ENCODE peak calls at places on chromosomes 13 and 19, in six cellular contexts. Z is K562, L is HEK293T, F is A549, H is HepG2, D is GM12878. C is an unnamed sample.

GRCh38 chr13:36763322-36763721 is 55.7 kb upstream of the RFXAP start:
- DNase-seq in F (no peak), L (no peak), H (no peak), Z (no peak), D (no peak), C (no peak)

GRCh38 chr13:28659611-28659970 is 661 bp downstream of the POMP start:
- DNase-seq in D (no peak), L (no peak), F (no peak), Z (peak), H (no peak), C (peak)

GRCh38 chr19:1173160-1173844 is 766 bp downstream of the SBNO2 start:
- DNase-seq in Z (peak), H (no peak), F (no peak), L (no peak), D (no peak), C (no peak)

GRCh38 chr19:46453661-46454060 is 17.7 kb downstream of the PNMA8A start:
- DNase-seq in H (no peak), D (no peak), F (no peak), L (no peak), Z (no peak), C (no peak)

GRCh38 chr13:60617863-60618733 is 221.1 kb downstream of the TDRD3 start:
- DNase-seq in D (no peak), L (peak), F (peak), H (peak), Z (peak), C (peak)

GRCh38 chr13:27969073-27969865 is at the start of gene CDX2:
- DNase-seq in Z (no peak), L (peak), F (peak), D (no peak), H (no peak), C (no peak)

GRCh38 chr19:18230941-18231734 is 4.9 kb upstream of the PDE4C start:
- DNase-seq in H (no peak), L (no peak), D (no peak), Z (peak), F (peak), C (no peak)

GRCh38 chr19:48470281-48470680 is 1.1 kb downstream of the CYTH2 start:
- DNase-seq in H (no peak), Z (no peak), L (no peak), F (no peak), D (no peak), C (no peak)

GRCh38 chr13:49444517-49445395 is 682 bp downstream of the SETDB2 start:
- DNase-seq in L (peak), D (peak), H (peak), Z (peak), F (peak), C (peak)

GRCh38 chr19:5690955-5691204 is 785 bp downstream of the RPL36 start:
- DNase-seq in Z (no peak), H (no peak), D (no peak), L (no peak), F (no peak), C (no peak)

GRCh38 chr13:99601535-99601934 is 100.3 kb downstream of the TM9SF2 start:
- DNase-seq in Z (no peak), D (no peak), F (no peak), L (no peak), H (no peak), C (no peak)

GRCh38 chr13:91668844-91669495 is 270.5 kb downstream of the GPC5 start:
- DNase-seq in F (no peak), D (no peak), Z (no peak), L (no peak), H (no peak), C (no peak)

GRCh38 chr13:72983085-72983768 is 75.6 kb upstream of the KLF5 start:
- DNase-seq in Z (no peak), L (no peak), H (peak), F (no peak), D (no peak), C (peak)

GRCh38 chr19:49407079-49407478 is 16.2 kb downstream of the PTH2 start:
- DNase-seq in Z (no peak), F (no peak), D (no peak), L (no peak), H (no peak), C (no peak)

GRCh38 chr13:75870397-75870801 is 234.3 kb downstream of the LMO7 start:
- DNase-seq in F (peak), D (no peak), H (no peak), Z (peak), L (peak), C (peak)

GRCh38 chr19:13033819-13034611 is 38.7 kb downstream of the NFIX start:
- DNase-seq in D (no peak), H (peak), Z (peak), L (peak), F (peak), C (peak)

GRCh38 chr19:48182434-48182833 is 12.0 kb downstream of the ZSWIM9 start:
- DNase-seq in H (no peak), Z (no peak), D (no peak), L (no peak), F (no peak), C (no peak)

GRCh38 chr13:91764527-91764926 is 366.1 kb downstream of the GPC5 start:
- DNase-seq in Z (no peak), D (peak), H (no peak), L (no peak), F (no peak), C (no peak)

GRCh38 chr13:66492479-66492878 is 737.7 kb downstream of the PCDH9 start:
- DNase-seq in D (no peak), F (peak), L (peak), H (peak), Z (peak), C (no peak)
- TF ChIP-seq BHLHE40 in D (no peak), F (no peak), L (no peak), H (no peak), Z (no peak), C (no peak)

DNA sequence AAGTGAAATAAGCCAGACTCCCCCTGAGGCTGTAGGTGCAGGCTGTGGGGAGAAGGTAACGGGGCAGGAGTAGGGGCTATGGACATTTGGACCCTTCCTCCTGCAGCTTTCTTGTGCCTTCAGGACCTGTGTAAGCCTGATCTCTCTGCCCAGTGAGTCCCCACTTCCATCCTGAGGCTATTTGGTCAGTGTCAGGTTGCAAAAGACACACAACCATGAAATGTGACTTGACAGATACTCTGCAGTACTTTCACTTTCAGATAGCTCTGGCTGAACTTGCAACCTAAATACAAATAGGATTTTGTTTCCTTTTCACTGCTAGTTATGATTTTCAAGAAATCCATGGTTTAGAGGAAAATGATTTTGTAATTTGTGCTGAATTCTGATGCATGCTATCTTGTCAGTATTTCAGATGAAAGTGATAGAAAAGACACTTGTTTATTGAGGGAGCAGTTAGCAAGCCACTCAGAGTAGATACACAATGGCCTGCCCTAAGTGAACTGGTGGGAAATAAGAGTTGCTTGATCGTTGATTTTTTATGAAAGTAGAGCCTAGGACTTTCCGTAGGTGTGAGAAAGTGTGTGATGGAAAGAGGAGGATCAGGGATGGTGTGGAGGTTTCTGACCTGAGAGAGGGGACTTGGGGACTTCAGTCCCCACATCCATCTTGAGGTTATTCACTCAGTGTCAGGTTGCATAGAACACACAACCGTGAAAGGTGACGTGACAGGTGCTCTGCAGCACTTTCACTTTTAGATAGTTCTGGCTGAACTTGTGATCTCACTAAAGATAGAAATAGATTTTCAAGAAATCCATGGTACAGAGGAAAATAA is 18.0 kb upstream of the EID2 start:
- DNase-seq in F (no peak), L (peak), Z (no peak), H (peak), D (peak), C (peak)
- TF ChIP-seq BHLHE40 in F (no peak), L (no peak), Z (no peak), H (no peak), D (peak), C (no peak)

DNA sequence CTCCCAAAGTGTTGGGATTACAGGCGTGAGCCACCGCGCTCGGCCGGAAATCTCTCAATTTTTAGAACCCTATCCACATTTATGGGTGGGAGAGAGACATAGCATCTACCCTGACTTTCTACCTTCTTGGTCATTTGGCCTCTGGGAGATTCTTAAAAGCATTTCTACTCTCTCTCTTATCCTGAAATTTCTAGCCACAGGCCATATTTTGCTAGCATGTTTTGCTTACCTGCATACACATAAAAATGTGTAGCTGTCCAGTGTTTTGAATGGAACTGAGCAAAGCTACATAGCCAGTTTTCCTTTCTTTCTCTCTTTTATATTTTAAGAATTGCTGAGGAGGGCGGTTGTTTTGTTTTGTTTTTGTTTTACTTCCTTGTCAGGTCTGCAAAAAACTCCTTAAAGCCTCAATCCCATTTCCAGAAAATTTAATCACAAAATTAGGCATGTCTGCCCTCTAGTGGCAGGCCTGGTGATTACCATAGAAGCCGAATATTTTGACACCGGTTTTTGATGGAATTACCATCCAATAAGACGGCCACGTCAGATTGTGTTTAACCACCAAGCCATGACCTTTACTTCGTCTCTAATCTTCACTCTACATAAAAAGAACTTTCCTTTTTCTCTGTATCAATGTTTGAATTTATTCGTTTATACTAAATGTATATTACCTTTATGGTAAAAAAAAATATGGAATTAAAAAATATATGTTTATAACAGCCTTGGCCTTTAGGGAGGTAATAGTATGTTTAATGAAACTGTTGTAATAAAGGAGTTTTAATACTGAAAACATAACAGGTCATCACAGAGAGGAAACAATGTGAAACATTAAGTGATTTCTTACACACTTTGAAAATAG is 34.4 kb upstream of the OXGR1 start:
- DNase-seq in H (peak), F (peak), D (no peak), Z (peak), L (peak), C (peak)
- TF ChIP-seq BHLHE40 in H (no peak), F (no peak), D (no peak), Z (no peak), L (no peak), C (no peak)

GRCh38 chr13:79796116-79796515 is 315.2 kb downstream of the NDFIP2 start:
- DNase-seq in Z (no peak), D (no peak), L (no peak), H (no peak), F (no peak), C (no peak)
- TF ChIP-seq BHLHE40 in Z (no peak), D (no peak), L (no peak), H (no peak), F (no peak), C (no peak)

GRCh38 chr13:77701305-77701704 is 3.8 kb downstream of the SLAIN1 start:
- DNase-seq in H (no peak), L (no peak), Z (no peak), D (no peak), F (no peak), C (no peak)

GRCh38 chr13:77699059-77699680 is 1.7 kb downstream of the SLAIN1 start:
- DNase-seq in H (no peak), L (no peak), Z (no peak), F (no peak), D (no peak), C (no peak)

GRCh38 chr13:77703426-77703825 is 5.9 kb downstream of the SLAIN1 start:
- DNase-seq in L (no peak), H (no peak), F (no peak), Z (no peak), D (no peak), C (no peak)

GRCh38 chr13:77698211-77699058 is 948 bp downstream of the SLAIN1 start:
- DNase-seq in F (no peak), L (peak), D (no peak), H (no peak), Z (no peak), C (no peak)

DNA sequence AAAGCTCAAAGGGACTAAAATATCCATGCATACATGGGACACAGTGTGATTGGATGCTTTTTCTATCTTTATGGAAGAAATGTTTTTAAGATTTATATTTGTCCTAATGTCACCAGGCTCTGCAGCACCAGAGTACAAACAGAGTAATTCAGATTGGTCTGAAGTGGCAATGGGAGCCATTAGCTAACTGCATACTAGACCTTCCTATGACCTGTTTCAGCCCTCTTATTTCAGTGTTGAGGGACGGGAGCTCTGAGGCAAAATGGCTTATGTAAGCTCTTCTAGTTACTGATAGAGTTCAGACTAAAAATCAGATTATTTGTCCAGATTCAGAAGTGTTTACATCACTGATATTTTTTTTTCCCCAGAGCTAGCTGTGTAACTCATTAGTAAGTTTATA is 4.9 kb downstream of the SLAIN1 start:
- DNase-seq in Z (no peak), D (no peak), L (no peak), F (no peak), H (no peak), C (no peak)
- TF ChIP-seq BHLHE40 in Z (no peak), D (no peak), L (no peak), F (no peak), H (no peak), C (no peak)

GRCh38 chr13:110716235-110716505 is 2.7 kb downstream of the ING1 start:
- DNase-seq in L (no peak), D (no peak), Z (peak), H (peak), F (peak), C (no peak)
- TF ChIP-seq BHLHE40 in L (no peak), D (no peak), Z (no peak), H (no peak), F (no peak), C (no peak)

GRCh38 chr13:23889598-23890224 is 511 bp upstream of the MIPEP start:
- DNase-seq in Z (no peak), D (no peak), H (no peak), F (peak), L (no peak), C (no peak)
- TF ChIP-seq BHLHE40 in Z (no peak), D (no peak), H (no peak), F (no peak), L (no peak), C (no peak)

C was measured in IMR-90.